ENCODE peak calls at places on chromosomes 3 and 15, in eight cellular contexts. D, G, N, F, K, O, S and P are unnamed samples.

GRCh38 chr3:161177996-161178395 is 43.1 kb upstream of the NMD3 start:
- DNase-seq in D (no peak), G (no peak), N (no peak), F (no peak), K (no peak), O (no peak), S (no peak), P (no peak)

GRCh38 chr3:195241592-195242355 is 29.2 kb downstream of the XXYLT1 start:
- DNase-seq in D (no peak), G (no peak), N (no peak), F (no peak), K (no peak), O (no peak), S (no peak), P (no peak)

GRCh38 chr15:75034615-75035014 is 11.2 kb downstream of the PPCDC start:
- DNase-seq in D (no peak), G (no peak), N (no peak), F (no peak), K (no peak), O (no peak), S (no peak), P (no peak)

GRCh38 chr15:76451540-76451939 is 115.0 kb downstream of the ISL2 start:
- DNase-seq in D (no peak), G (no peak), N (no peak), F (no peak), K (no peak), O (no peak), S (no peak), P (no peak)

GRCh38 chr3:123733805-123734526 is 149.1 kb upstream of the HACD2 start:
- DNase-seq in D (peak; percentile 72), G (no peak), N (peak; percentile 95), F (no peak), K (no peak), O (no peak), S (peak; percentile 89), P (no peak)

GRCh38 chr3:38651153-38651789 is 1.8 kb upstream of the SCN5A start:
- DNase-seq in D (no peak), G (peak; percentile 80), N (peak; percentile 70), F (peak; percentile 29), K (peak; percentile 66), O (peak; percentile 45), S (peak; percentile 41), P (peak; percentile 41)

GRCh38 chr15:38696120-38696727 is 131.6 kb upstream of the RASGRP1 start:
- DNase-seq in D (no peak), G (no peak), N (peak; percentile 24), F (no peak), K (peak; percentile 50), O (peak; percentile 44), S (peak; percentile 20), P (peak; percentile 45)

GRCh38 chr15:35470441-35470840 is 75.5 kb downstream of the DPH6 start:
- DNase-seq in D (no peak), G (no peak), N (no peak), F (no peak), K (no peak), O (no peak), S (no peak), P (no peak)

GRCh38 chr3:31230834-31231233 is 301.9 kb upstream of the STT3B start:
- DNase-seq in D (no peak), G (no peak), N (no peak), F (peak; percentile 16), K (no peak), O (no peak), S (no peak), P (no peak)

GRCh38 chr15:22866066-22866465 is 27.6 kb downstream of the NIPA2 start:
- DNase-seq in D (no peak), G (no peak), N (peak; percentile 16), F (no peak), K (no peak), O (no peak), S (no peak), P (no peak)

GRCh38 chr3:134392336-134392983 is 18.2 kb upstream of the AMOTL2 start:
- DNase-seq in D (no peak), G (peak; percentile 81), N (no peak), F (no peak), K (no peak), O (no peak), S (no peak), P (no peak)

GRCh38 chr3:167750273-167750971 is 14.9 kb downstream of the SERPINI1 start:
- DNase-seq in D (no peak), G (no peak), N (no peak), F (no peak), K (no peak), O (no peak), S (no peak), P (no peak)

GRCh38 chr3:196012941-196013471 is 68.9 kb downstream of the TFRC start:
- DNase-seq in D (no peak), G (no peak), N (peak; percentile 81), F (no peak), K (no peak), O (no peak), S (no peak), P (no peak)

GRCh38 chr15:27541581-27541980 is 557.5 kb downstream of the OCA2 start:
- DNase-seq in D (no peak), G (no peak), N (no peak), F (no peak), K (no peak), O (no peak), S (no peak), P (no peak)

GRCh38 chr3:81554805-81555204 is 206.6 kb downstream of the GBE1 start:
- DNase-seq in D (no peak), G (peak; percentile 46), N (no peak), F (no peak), K (no peak), O (no peak), S (no peak), P (no peak)